ENCODE peak calls at places on chromosome 1, in seven cellular contexts. One of them, this sample, is unnamed.

GRCh38 chr1:95197616-95198252 is 36.3 kb upstream of the RWDD3 start:
- DNase-seq in HFFc6: peak; percentile 21
- DNase-seq in keratinocyte: no peak
- DNase-seq in left ventricle myocardium inferior: no peak
- DNase-seq in nephron progenitor cell: no peak
- DNase-seq in CD8-positive, alpha-beta T cell: no peak
- DNase-seq in body of pancreas: no peak
- DNase-seq in this sample: no peak

GRCh38 chr1:8880068-8880676 is 1.7 kb upstream of the ENO1 start:
- DNase-seq in nephron progenitor cell: no peak
- DNase-seq in CD8-positive, alpha-beta T cell: no peak
- DNase-seq in left ventricle myocardium inferior: no peak
- DNase-seq in HFFc6: peak; percentile 96
- DNase-seq in keratinocyte: no peak
- DNase-seq in body of pancreas: peak; percentile 62
- DNase-seq in this sample: no peak

GRCh38 chr1:113531321-113531720 is 141.0 kb downstream of the MAGI3 start:
- DNase-seq in keratinocyte: no peak
- DNase-seq in HFFc6: no peak
- DNase-seq in CD8-positive, alpha-beta T cell: no peak
- DNase-seq in body of pancreas: no peak
- DNase-seq in left ventricle myocardium inferior: no peak
- DNase-seq in nephron progenitor cell: no peak
- DNase-seq in this sample: no peak

GRCh38 chr1:235327559-235328270 is at the start of gene ARID4B:
- DNase-seq in keratinocyte: no peak
- DNase-seq in left ventricle myocardium inferior: peak; percentile 78
- DNase-seq in CD8-positive, alpha-beta T cell: no peak
- DNase-seq in body of pancreas: no peak
- DNase-seq in HFFc6: no peak
- DNase-seq in nephron progenitor cell: peak; percentile 79
- DNase-seq in this sample: peak; percentile 66

GRCh38 chr1:70361727-70362413 is 7.3 kb upstream of the ANKRD13C start:
- DNase-seq in body of pancreas: no peak
- DNase-seq in nephron progenitor cell: no peak
- DNase-seq in keratinocyte: no peak
- DNase-seq in HFFc6: peak; percentile 50
- DNase-seq in left ventricle myocardium inferior: no peak
- DNase-seq in CD8-positive, alpha-beta T cell: no peak
- DNase-seq in this sample: no peak

GRCh38 chr1:210230149-210230695 is 2.4 kb upstream of the SERTAD4 start:
- DNase-seq in CD8-positive, alpha-beta T cell: no peak
- DNase-seq in left ventricle myocardium inferior: no peak
- DNase-seq in HFFc6: no peak
- DNase-seq in nephron progenitor cell: no peak
- DNase-seq in body of pancreas: no peak
- DNase-seq in keratinocyte: no peak
- DNase-seq in this sample: no peak

GRCh38 chr1:25695066-25695990 is 78.7 kb downstream of the MAN1C1 start:
- DNase-seq in keratinocyte: no peak
- DNase-seq in HFFc6: peak; percentile 98
- DNase-seq in left ventricle myocardium inferior: peak; percentile 80
- DNase-seq in nephron progenitor cell: no peak
- DNase-seq in CD8-positive, alpha-beta T cell: no peak
- DNase-seq in body of pancreas: peak; percentile 47
- DNase-seq in this sample: no peak

GRCh38 chr1:227781314-227781930 is 34.1 kb upstream of the PRSS38 start:
- DNase-seq in left ventricle myocardium inferior: no peak
- DNase-seq in keratinocyte: no peak
- DNase-seq in HFFc6: no peak
- DNase-seq in nephron progenitor cell: no peak
- DNase-seq in body of pancreas: no peak
- DNase-seq in CD8-positive, alpha-beta T cell: no peak
- DNase-seq in this sample: no peak

GRCh38 chr1:38529337-38529860 is 330.2 kb downstream of the RRAGC start:
- DNase-seq in CD8-positive, alpha-beta T cell: no peak
- DNase-seq in nephron progenitor cell: peak; percentile 57
- DNase-seq in keratinocyte: no peak
- DNase-seq in left ventricle myocardium inferior: no peak
- DNase-seq in body of pancreas: no peak
- DNase-seq in HFFc6: no peak
- DNase-seq in this sample: no peak

GRCh38 chr1:5998051-5998905 is 6.1 kb upstream of the NPHP4 start:
- DNase-seq in nephron progenitor cell: no peak
- DNase-seq in left ventricle myocardium inferior: peak; percentile 10
- DNase-seq in keratinocyte: no peak
- DNase-seq in CD8-positive, alpha-beta T cell: no peak
- DNase-seq in HFFc6: no peak
- DNase-seq in body of pancreas: no peak
- DNase-seq in this sample: no peak

GRCh38 chr1:20361805-20362381 is 71.2 kb downstream of the VWA5B1 start:
- DNase-seq in nephron progenitor cell: peak; percentile 88
- DNase-seq in body of pancreas: peak; percentile 46
- DNase-seq in CD8-positive, alpha-beta T cell: peak; percentile 23
- DNase-seq in keratinocyte: no peak
- DNase-seq in HFFc6: peak; percentile 38
- DNase-seq in left ventricle myocardium inferior: peak; percentile 65
- DNase-seq in this sample: peak; percentile 81

DNA sequence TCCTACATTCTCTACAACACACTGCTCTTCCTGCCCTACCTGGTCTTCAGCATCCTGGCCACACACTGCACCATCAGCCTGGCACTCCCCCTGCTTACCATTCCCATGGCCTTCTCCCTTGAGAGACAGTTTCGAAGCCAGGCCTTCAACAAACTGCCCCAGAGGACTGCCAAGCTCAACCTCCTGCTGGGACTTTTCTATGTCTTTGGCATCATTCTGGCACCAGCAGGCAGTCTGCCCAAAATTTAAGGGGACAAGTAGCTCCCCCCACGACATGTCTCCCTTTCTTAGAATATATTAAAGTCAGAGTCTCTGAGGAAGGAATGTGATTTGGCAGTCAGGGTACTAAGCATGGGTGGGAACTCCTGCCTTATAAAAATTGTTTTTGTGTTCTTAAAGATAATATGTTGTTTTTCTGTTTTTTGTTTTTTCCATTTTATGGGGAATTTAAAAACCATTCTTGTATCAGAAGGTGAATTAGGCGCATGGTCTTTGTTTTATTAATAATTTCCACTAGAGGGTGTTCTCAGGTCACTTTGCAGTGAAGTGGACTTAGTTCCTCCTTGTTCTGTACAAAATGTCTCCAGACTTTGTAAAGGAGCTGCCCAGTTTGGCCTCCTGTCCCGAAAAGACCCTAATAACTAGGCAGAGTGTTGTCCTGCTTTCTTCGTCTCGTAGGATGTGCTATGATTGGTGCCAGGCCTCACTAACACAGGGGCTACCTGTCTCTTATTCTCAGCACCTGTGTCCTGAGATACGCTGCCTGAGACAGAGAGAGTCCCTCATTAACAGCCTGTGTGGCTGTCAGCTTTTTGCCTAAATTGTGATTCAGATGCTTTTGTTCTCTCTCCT is 13.1 kb downstream of the UBIAD1 start:
- DNase-seq in left ventricle myocardium inferior: no peak
- DNase-seq in HFFc6: peak; percentile 18
- DNase-seq in CD8-positive, alpha-beta T cell: no peak
- DNase-seq in nephron progenitor cell: no peak
- DNase-seq in body of pancreas: no peak
- DNase-seq in keratinocyte: no peak
- DNase-seq in this sample: no peak
- TF ChIP-seq CTCF in left ventricle myocardium inferior: peak; percentile 35
- TF ChIP-seq CTCF in HFFc6: peak; percentile 70
- TF ChIP-seq CTCF in CD8-positive, alpha-beta T cell: no peak
- TF ChIP-seq CTCF in nephron progenitor cell: no peak
- TF ChIP-seq CTCF in body of pancreas: no peak
- TF ChIP-seq CTCF in keratinocyte: peak; percentile 40
- TF ChIP-seq CTCF in this sample: peak; percentile 59

DNA sequence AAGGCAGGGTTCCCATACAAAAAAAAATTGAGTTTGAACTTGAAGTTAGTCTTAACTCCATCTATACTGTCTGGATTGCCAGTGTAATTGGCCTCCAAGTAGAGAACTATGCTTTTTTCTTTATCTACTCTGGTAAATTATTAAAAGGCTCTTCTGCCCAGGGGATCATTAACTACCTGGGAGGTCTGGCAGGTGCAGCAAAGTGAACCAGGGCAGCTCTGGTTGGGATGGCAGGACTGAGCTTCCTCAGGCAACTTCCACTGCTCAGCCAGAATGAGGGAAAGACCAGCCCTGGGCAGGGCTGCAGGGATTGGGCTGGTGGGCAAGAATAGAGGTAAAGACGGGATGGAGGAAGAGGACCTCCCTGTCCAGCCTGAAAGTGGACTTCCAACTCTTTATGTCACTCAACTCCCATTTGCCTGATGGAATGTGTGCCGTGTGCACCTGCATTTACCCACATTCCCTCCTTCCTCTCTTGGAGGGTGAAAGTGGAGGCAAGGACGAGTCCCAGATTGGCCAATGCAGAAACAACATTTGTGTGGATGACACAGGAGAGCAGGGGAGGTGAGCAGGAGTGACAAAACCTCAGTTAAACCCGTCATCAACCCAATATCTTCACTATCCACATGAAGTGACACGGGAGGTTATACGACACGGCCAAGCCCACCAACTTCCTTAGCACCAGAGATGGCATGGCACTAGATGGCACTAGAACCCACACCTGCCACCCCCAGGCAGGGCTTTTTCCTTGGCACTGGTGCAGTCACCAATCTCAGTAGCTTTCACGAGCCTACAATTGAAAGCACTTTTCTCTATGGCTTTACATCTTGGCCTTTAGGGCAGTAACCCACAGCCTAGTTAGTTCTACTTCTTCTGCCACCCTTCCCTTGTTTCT is 25.2 kb downstream of the CCN1 start:
- DNase-seq in body of pancreas: peak; percentile 52
- DNase-seq in keratinocyte: no peak
- DNase-seq in CD8-positive, alpha-beta T cell: no peak
- DNase-seq in HFFc6: no peak
- DNase-seq in nephron progenitor cell: no peak
- DNase-seq in left ventricle myocardium inferior: no peak
- DNase-seq in this sample: no peak
- TF ChIP-seq CTCF in body of pancreas: peak; percentile 24
- TF ChIP-seq CTCF in keratinocyte: peak; percentile 4
- TF ChIP-seq CTCF in CD8-positive, alpha-beta T cell: no peak
- TF ChIP-seq CTCF in HFFc6: peak; percentile 24
- TF ChIP-seq CTCF in nephron progenitor cell: no peak
- TF ChIP-seq CTCF in left ventricle myocardium inferior: peak; percentile 43
- TF ChIP-seq CTCF in this sample: no peak

GRCh38 chr1:13921190-13921589 is 221.2 kb downstream of the PRDM2 start:
- DNase-seq in CD8-positive, alpha-beta T cell: no peak
- DNase-seq in body of pancreas: no peak
- DNase-seq in left ventricle myocardium inferior: no peak
- DNase-seq in keratinocyte: no peak
- DNase-seq in HFFc6: no peak
- DNase-seq in nephron progenitor cell: no peak
- DNase-seq in this sample: no peak

GRCh38 chr1:13911697-13912619 is 212.0 kb downstream of the PRDM2 start:
- DNase-seq in keratinocyte: no peak
- DNase-seq in HFFc6: no peak
- DNase-seq in nephron progenitor cell: no peak
- DNase-seq in CD8-positive, alpha-beta T cell: no peak
- DNase-seq in body of pancreas: no peak
- DNase-seq in left ventricle myocardium inferior: no peak
- DNase-seq in this sample: no peak

GRCh38 chr1:13913396-13913795 is 213.4 kb downstream of the PRDM2 start:
- DNase-seq in left ventricle myocardium inferior: no peak
- DNase-seq in HFFc6: no peak
- DNase-seq in body of pancreas: no peak
- DNase-seq in CD8-positive, alpha-beta T cell: no peak
- DNase-seq in nephron progenitor cell: no peak
- DNase-seq in keratinocyte: no peak
- DNase-seq in this sample: no peak

GRCh38 chr1:13917607-13918006 is 217.6 kb downstream of the PRDM2 start:
- DNase-seq in keratinocyte: no peak
- DNase-seq in left ventricle myocardium inferior: no peak
- DNase-seq in CD8-positive, alpha-beta T cell: no peak
- DNase-seq in HFFc6: no peak
- DNase-seq in nephron progenitor cell: no peak
- DNase-seq in body of pancreas: no peak
- DNase-seq in this sample: no peak

GRCh38 chr1:13916530-13916929 is 216.5 kb downstream of the PRDM2 start:
- DNase-seq in nephron progenitor cell: no peak
- DNase-seq in keratinocyte: no peak
- DNase-seq in body of pancreas: no peak
- DNase-seq in left ventricle myocardium inferior: no peak
- DNase-seq in HFFc6: no peak
- DNase-seq in CD8-positive, alpha-beta T cell: no peak
- DNase-seq in this sample: no peak
- TF ChIP-seq CTCF in nephron progenitor cell: no peak
- TF ChIP-seq CTCF in keratinocyte: no peak
- TF ChIP-seq CTCF in body of pancreas: no peak
- TF ChIP-seq CTCF in left ventricle myocardium inferior: no peak
- TF ChIP-seq CTCF in HFFc6: no peak
- TF ChIP-seq CTCF in CD8-positive, alpha-beta T cell: no peak
- TF ChIP-seq CTCF in this sample: no peak

DNA sequence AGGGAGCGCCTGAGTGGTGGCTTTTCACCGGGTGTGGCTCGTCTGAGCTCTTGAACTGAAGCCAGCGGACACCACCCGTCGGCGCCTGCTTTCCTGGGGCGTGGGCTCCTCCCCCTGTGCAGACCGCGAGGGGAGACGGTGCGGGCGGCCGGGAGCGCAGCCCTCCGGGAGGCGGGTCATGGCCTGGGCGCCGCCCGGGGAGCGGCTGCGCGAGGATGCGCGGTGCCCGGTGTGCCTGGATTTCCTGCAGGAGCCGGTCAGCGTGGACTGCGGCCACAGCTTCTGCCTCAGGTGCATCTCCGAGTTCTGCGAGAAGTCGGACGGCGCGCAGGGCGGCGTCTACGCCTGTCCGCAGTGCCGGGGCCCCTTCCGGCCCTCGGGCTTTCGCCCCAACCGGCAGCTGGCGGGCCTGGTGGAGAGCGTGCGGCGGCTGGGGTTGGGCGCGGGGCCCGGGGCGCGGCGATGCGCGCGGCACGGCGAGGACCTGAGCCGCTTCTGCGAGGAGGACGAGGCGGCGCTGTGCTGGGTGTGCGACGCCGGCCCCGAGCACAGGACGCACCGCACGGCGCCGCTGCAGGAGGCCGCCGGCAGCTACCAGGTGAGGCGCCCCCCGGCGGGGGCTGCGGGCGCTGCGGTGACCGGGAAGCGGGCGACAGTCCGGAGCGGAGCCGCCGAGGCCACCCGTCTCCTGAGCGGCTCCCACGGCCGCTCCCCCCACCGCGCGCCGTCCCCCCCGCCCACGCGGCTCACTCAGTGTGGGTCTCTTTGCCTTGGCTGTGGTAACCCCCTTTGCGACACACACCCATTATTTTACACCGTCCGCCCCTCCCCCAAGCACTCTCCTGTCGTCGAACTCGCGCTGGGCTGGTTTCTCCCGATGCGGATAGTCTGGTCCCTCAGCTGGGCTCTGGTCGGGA is at the start of gene TRIM58:
- DNase-seq in HFFc6: no peak
- DNase-seq in body of pancreas: no peak
- DNase-seq in left ventricle myocardium inferior: no peak
- DNase-seq in CD8-positive, alpha-beta T cell: peak; percentile 5
- DNase-seq in keratinocyte: no peak
- DNase-seq in nephron progenitor cell: peak; percentile 68
- DNase-seq in this sample: peak; percentile 38
- TF ChIP-seq CTCF in HFFc6: no peak
- TF ChIP-seq CTCF in body of pancreas: no peak
- TF ChIP-seq CTCF in left ventricle myocardium inferior: no peak
- TF ChIP-seq CTCF in CD8-positive, alpha-beta T cell: no peak
- TF ChIP-seq CTCF in keratinocyte: no peak
- TF ChIP-seq CTCF in nephron progenitor cell: no peak
- TF ChIP-seq CTCF in this sample: peak; percentile 57